ENCODE peak calls at places on chromosomes 1 and 21, in four cellular contexts. Z, A, X and R are unnamed samples.

GRCh38 chr1:201740609-201741231 is 88.2 kb upstream of the IPO9 start:
- DNase-seq in X (no peak), A (no peak), Z (no peak), R (no peak)

GRCh38 chr1:96361251-96361856 is 360.2 kb upstream of the PTBP2 start:
- DNase-seq in X (no peak), Z (no peak), A (no peak), R (no peak)

GRCh38 chr1:24418898-24419628 is 3.5 kb downstream of the NIPAL3 start:
- DNase-seq in Z (no peak), X (peak; percentile 63), A (peak; percentile 16), R (peak; percentile 38)

GRCh38 chr1:189696297-189696696 is 781.4 kb downstream of the BRINP3 start:
- DNase-seq in Z (no peak), A (no peak), X (no peak), R (no peak)

GRCh38 chr1:243354511-243355153 is 98.8 kb downstream of the SDCCAG8 start:
- DNase-seq in Z (no peak), A (no peak), X (no peak), R (peak; percentile 21)

GRCh38 chr1:199083680-199084079 is 444.8 kb downstream of the PTPRC start:
- DNase-seq in Z (peak; percentile 6), A (no peak), X (no peak), R (peak; percentile 75)

GRCh38 chr21:46153259-46154154 is 1.9 kb downstream of the FTCD start:
- DNase-seq in A (no peak), X (peak; percentile 96), Z (peak; percentile 92), R (no peak)

GRCh38 chr1:72830606-72831390 is 548.5 kb upstream of the NEGR1 start:
- DNase-seq in Z (no peak), A (no peak), X (no peak), R (no peak)

GRCh38 chr1:4653796-4654715 is at the start of gene AJAP1:
- DNase-seq in Z (peak; percentile 78), X (no peak), A (no peak), R (no peak)

GRCh38 chr21:37793660-37794059 is 122.6 kb downstream of the KCNJ6 start:
- DNase-seq in A (no peak), Z (no peak), X (no peak), R (peak; percentile 79)

GRCh38 chr1:94876362-94876761 is 50.5 kb downstream of the CNN3 start:
- DNase-seq in X (no peak), A (no peak), Z (no peak), R (peak; percentile 76)

GRCh38 chr1:180486092-180486491 is 16.3 kb downstream of the ACBD6 start:
- DNase-seq in A (no peak), X (no peak), Z (no peak), R (no peak)

GRCh38 chr1:172180886-172181285 is 239.6 kb upstream of the C1orf105 start:
- DNase-seq in X (no peak), A (no peak), Z (no peak), R (peak; percentile 70)

GRCh38 chr21:46056450-46056903 is 41.4 kb upstream of the COL6A2 start:
- DNase-seq in X (no peak), A (no peak), Z (no peak), R (peak; percentile 94)

GRCh38 chr1:108117908-108118902 is 81.9 kb downstream of the SLC25A24 start:
- DNase-seq in A (no peak), X (no peak), Z (peak; percentile 50), R (peak; percentile 76)

GRCh38 chr1:151653397-151653796 is 41.5 kb downstream of the SNX27 start:
- DNase-seq in X (no peak), A (no peak), Z (no peak), R (peak; percentile 62)

GRCh38 chr1:232891116-232891515 is 59.3 kb upstream of the NTPCR start:
- DNase-seq in Z (no peak), X (no peak), A (no peak), R (peak; percentile 81)

GRCh38 chr21:40699366-40699765 is 147.6 kb downstream of the DSCAM start:
- DNase-seq in X (no peak), A (no peak), Z (no peak), R (no peak)

GRCh38 chr1:54095543-54096286 is 42.3 kb downstream of the TCEANC2 start:
- DNase-seq in X (no peak), Z (peak; percentile 41), A (no peak), R (no peak)

GRCh38 chr1:173149887-173150286 is 57.2 kb downstream of the TNFSF4 start:
- DNase-seq in Z (no peak), A (peak; percentile 22), X (no peak), R (peak; percentile 83)

GRCh38 chr1:19091539-19091938 is 118.5 kb downstream of the UBR4 start:
- DNase-seq in A (no peak), Z (no peak), X (no peak), R (peak; percentile 83)

DNA sequence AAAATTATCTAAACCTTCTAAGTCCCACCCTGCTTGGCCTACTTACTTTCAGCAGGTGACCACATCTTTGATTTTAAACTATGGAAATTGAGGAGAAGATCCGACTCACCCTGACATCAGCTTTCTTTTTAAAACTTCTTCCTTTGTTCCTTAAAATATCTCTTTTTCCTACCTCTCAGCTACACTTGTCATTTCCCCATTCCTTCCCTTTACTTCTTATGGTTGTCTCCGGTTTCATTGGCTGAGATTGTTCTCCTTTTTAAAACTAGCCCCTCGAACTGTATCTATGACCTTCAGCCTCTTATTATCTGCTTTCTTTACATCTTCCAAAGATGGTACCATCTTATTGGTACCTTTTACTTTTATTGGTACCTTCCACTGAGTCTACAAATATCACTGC is 87.8 kb upstream of the NRIP1 start:
- DNase-seq in X (no peak), Z (no peak), A (no peak), R (no peak)
- TF ChIP-seq RCOR1 in X (no peak), Z (no peak), A (no peak), R (no peak)

DNA sequence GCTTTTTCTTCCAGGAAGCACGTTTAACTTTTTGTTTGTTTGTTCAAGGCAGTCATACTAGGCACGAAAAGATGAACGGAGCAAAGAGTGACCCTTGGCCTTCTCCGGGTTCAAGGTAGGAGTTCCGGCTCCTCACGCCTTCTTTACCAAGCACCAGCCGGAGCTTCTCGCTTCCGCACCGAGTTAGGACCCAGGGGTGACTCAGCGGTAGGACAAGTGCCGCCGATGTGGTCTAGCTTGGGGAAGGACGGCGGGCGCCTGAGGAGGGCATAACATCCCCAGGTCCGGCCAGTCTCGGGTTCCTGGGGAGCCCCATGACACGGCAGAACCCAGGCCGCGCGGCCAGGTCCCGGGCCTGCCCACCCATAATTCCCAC is 358 bp downstream of the PSMA5 start:
- DNase-seq in A (peak; percentile 58), Z (no peak), X (no peak), R (peak; percentile 53)
- TF ChIP-seq RCOR1 in A (no peak), Z (no peak), X (no peak), R (no peak)

GRCh38 chr1:13516606-13517005 is 2.8 kb upstream of the LRRC38 start:
- DNase-seq in X (no peak), Z (no peak), A (no peak), R (no peak)

GRCh38 chr1:13517193-13517812 is 3.5 kb upstream of the LRRC38 start:
- DNase-seq in Z (peak; percentile 30), A (peak; percentile 38), X (peak; percentile 44), R (no peak)

GRCh38 chr1:13512472-13512871 is 1.3 kb downstream of the LRRC38 start:
- DNase-seq in A (no peak), X (no peak), Z (no peak), R (no peak)

GRCh38 chr1:13513063-13513884 is 529 bp downstream of the LRRC38 start:
- DNase-seq in Z (no peak), X (no peak), A (no peak), R (no peak)

DNA sequence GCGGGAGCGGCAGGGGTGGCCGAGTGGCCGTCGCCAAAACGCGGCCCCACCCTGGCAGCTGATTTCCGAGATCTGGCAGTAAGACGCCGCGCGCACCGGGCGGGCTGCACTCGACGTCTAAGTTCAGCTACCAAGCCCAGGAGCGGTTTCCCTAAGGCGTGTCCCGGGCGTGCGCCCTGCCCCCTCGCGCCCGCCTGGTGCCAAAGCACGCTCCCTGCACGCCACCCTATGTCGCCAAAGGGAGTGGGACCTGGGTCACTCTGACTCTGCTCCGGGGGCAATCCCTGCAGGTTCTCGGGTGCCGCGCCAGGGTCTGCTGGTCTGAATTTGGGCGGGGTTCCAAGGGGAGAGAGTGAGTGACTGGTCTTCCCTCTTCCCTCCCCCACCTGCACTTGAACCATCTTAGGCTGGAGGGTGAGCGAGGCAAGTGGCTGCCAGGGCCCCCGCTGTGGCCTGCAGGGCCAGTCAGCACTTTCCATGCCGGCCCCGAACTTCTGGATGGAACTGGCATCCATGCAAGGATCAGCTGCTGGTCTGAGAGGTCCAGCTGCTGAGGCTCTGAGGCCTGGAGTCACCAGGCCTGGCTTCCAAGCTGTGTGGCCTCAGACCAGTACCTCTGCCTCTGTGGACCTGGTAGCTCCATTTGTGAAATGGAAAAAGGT is at the start of gene LRRC38:
- DNase-seq in A (no peak), Z (no peak), X (no peak), R (no peak)
- TF ChIP-seq RCOR1 in A (no peak), Z (no peak), X (no peak), R (no peak)

DNA sequence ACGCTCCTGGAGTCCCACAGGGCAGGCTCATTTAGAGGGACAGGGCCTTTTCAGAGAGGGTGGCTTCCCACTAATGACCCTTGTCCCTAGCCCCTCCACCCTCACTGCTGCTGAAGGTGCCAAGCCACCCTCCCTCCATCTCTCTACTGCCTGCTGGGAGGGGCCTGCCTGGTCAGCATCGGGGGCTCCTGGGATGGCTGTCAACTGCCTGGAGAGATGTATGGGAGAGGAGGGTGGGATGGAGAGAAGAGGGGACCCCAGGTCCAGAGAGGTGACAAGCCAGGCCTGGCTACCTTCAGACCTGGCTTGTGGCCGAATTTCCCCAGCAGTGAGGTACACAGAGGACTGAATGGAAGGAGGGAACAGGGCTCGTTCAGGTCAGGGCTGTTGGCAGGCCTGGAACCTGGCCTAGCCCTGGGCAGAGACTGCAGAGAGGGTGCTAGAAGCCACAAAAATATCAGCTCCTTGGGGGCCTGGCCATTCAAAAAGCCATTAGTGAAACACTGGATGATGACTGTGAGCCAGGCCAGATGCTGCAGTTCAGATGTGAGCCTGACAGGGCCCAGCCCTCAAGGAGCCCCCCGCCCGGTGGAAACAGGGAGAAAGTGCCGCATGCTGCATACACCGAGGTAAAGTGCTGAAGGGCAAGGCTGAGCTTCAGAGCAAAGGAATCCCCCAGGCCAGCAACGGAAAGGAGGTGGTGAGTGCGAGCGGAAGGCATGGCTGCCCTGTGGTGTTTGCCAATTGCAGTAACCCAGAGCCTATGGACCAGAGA is 20.0 kb downstream of the MMEL1 start:
- DNase-seq in X (no peak), A (no peak), Z (no peak), R (no peak)
- TF ChIP-seq RCOR1 in X (no peak), A (no peak), Z (no peak), R (no peak)

DNA sequence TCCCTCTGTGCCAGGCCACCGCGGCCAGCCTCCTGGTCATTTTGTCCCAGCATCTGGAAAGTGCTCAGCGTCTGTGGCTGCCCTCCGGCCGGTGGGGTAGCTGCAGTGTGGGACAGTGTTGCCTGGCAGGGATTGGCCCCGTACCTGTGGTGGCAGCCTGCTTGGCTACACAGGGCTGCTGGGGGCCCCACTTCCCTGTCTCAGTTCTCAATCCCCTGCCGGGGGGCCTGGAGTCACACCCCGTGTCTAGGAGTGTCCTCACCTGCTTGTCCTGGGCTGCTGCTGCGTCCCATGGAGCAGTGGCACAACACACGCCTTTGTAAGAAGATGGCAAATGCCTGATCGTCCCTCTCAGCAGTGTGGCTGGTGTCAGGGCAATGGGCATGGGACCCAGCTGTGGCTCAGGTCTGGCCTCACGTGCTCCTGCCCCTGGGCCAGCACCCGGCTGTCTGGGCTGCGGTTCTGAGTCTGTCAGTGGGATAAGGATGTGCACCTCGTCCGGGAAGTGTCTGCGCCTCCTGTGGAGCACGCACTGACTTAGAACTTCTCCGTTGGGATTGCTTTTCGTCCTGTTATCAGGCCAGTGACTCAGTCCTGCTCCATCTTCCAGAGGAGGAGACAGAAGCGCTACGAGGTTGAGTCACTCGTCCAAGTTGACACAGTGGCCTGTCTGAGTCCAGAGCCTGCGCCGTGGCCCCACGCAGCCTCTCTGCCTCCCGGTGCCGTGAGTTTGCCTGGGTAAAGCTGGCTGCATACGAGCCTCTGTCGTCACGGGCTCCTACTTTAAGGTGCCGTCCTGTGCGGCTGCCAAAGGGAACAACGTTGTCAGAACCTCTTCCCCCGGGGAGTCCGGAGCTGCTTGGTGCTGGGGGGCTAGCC is 41.0 kb downstream of the CRYAA start:
- DNase-seq in X (no peak), Z (peak; percentile 23), A (peak; percentile 85), R (peak; percentile 81)
- TF ChIP-seq RCOR1 in X (no peak), Z (no peak), A (no peak), R (no peak)